ENCODE peak calls at places on chromosomes 4 and X, in four cellular contexts. C is HepG2, F is A549, M is SK-N-SH. W is an unnamed sample.

GRCh38 chr4:19748470-19748869 is 503.2 kb upstream of the SLIT2 start:
- DNase-seq in M (no peak), C (no peak), F (no peak), W (no peak)

GRCh38 chr4:176320976-176321361 is 1.2 kb downstream of the SPCS3 start:
- DNase-seq in M (peak; percentile 33), C (no peak), F (no peak), W (no peak)

GRCh38 chr4:14025093-14025492 is 397.6 kb upstream of the BOD1L1 start:
- DNase-seq in C (no peak), F (no peak), M (no peak), W (no peak)

GRCh38 chr4:126395661-126396060 is 1080.9 kb downstream of the FAT4 start:
- DNase-seq in M (no peak), C (no peak), F (peak; percentile 1), W (no peak)

GRCh38 chrX:34491126-34491525 is 166.0 kb downstream of the TMEM47 start:
- DNase-seq in C (no peak), M (no peak), F (no peak), W (no peak)

GRCh38 chrX:38929966-38930421 is 128.7 kb downstream of the MID1IP1 start:
- DNase-seq in M (no peak), C (no peak), F (no peak), W (no peak)

GRCh38 chrX:103063918-103064434 is at the start of gene BEX1:
- DNase-seq in M (peak; percentile 86), F (no peak), C (peak; percentile 35), W (no peak)

GRCh38 chrX:110734894-110735541 is 60.6 kb downstream of the CHRDL1 start:
- DNase-seq in F (no peak), C (no peak), M (no peak), W (no peak)

GRCh38 chr4:184330008-184330400 is 112.3 kb upstream of the ENPP6 start:
- DNase-seq in F (no peak), M (no peak), C (no peak), W (peak; percentile 90)

GRCh38 chr4:99202536-99202935 is 16.5 kb downstream of the ADH6 start:
- DNase-seq in C (no peak), F (no peak), M (no peak), W (no peak)

GRCh38 chr4:66216252-66216651 is 546.0 kb upstream of the EPHA5 start:
- DNase-seq in M (no peak), F (no peak), C (no peak), W (no peak)

GRCh38 chrX:120761810-120762209 is 113.9 kb downstream of the CT47B1 start:
- DNase-seq in M (no peak), C (peak; percentile 7), F (peak; percentile 43), W (no peak)

GRCh38 chrX:78024349-78025108 is 55.1 kb upstream of the PGAM4 start:
- DNase-seq in M (peak; percentile 30), F (peak; percentile 33), C (peak; percentile 45), W (no peak)

GRCh38 chr4:3010998-3011397 is 47.6 kb downstream of the GRK4 start:
- DNase-seq in C (no peak), F (no peak), M (no peak), W (no peak)

GRCh38 chr4:9977518-9978031 is 43.7 kb downstream of the SLC2A9 start:
- DNase-seq in C (no peak), F (no peak), M (no peak), W (no peak)

GRCh38 chr4:30765022-30765421 is 44.9 kb downstream of the PCDH7 start:
- DNase-seq in C (no peak), F (no peak), M (no peak), W (no peak)

GRCh38 chr4:151895671-151896070 is 134.9 kb upstream of the GATB start:
- DNase-seq in M (no peak), F (no peak), C (no peak), W (no peak)

GRCh38 chr4:1295405-1296055 is 5.8 kb downstream of the MAEA start:
- DNase-seq in F (no peak), C (no peak), M (no peak), W (no peak)

GRCh38 chr4:45576275-45576674 is 547.6 kb downstream of the GABRG1 start:
- DNase-seq in C (no peak), M (no peak), F (no peak), W (no peak)

GRCh38 chrX:83847339-83847738 is 13.6 kb upstream of the CYLC1 start:
- DNase-seq in C (no peak), F (no peak), M (no peak), W (no peak)

GRCh38 chr4:142743071-142743825 is 102.9 kb downstream of the INPP4B start:
- DNase-seq in M (no peak), C (no peak), F (no peak), W (no peak)

GRCh38 chr4:121876976-121877773 is 6.9 kb upstream of the BBS7 start:
- DNase-seq in F (no peak), C (no peak), M (no peak), W (no peak)

GRCh38 chrX:16469870-16470269 is 180.1 kb upstream of the S100G start:
- DNase-seq in M (no peak), F (peak; percentile 11), C (no peak), W (no peak)

GRCh38 chr4:14621731-14622459 is 380.4 kb upstream of the CPEB2 start:
- DNase-seq in F (no peak), C (no peak), M (no peak), W (no peak)

GRCh38 chr4:53557601-53558000 is 33.7 kb downstream of the LNX1 start:
- DNase-seq in M (no peak), F (no peak), C (no peak), W (no peak)

GRCh38 chr4:167233523-167234387 is 539 bp downstream of the SPOCK3 start:
- DNase-seq in C (no peak), F (peak; percentile 1), M (peak; percentile 51), W (no peak)

GRCh38 chr4:176034498-176034897 is 31.1 kb upstream of the WDR17 start:
- DNase-seq in C (no peak), M (peak; percentile 24), F (peak; percentile 27), W (no peak)

GRCh38 chr4:123904882-123905281 is 508.3 kb downstream of the SPRY1 start:
- DNase-seq in F (no peak), C (no peak), M (no peak), W (no peak)

GRCh38 chr4:151527699-151528098 is 118.7 kb downstream of the FHIP1A start:
- DNase-seq in F (no peak), C (no peak), M (no peak), W (no peak)

GRCh38 chrX:151510203-151510602 is 53.3 kb upstream of the PASD1 start:
- DNase-seq in M (no peak), C (no peak), F (no peak), W (no peak)

GRCh38 chr4:47334597-47335185 is 128.8 kb downstream of the COMMD8 start:
- DNase-seq in C (no peak), M (no peak), F (no peak), W (no peak)

GRCh38 chrX:72305286-72306084 is at the start of gene CITED1:
- DNase-seq in F (no peak), C (no peak), M (peak; percentile 65), W (no peak)

GRCh38 chr4:185219551-185220344 is 10.3 kb downstream of the SNX25 start:
- DNase-seq in C (no peak), F (no peak), M (no peak), W (no peak)

GRCh38 chr4:7135389-7135746 is 57.0 kb upstream of the SORCS2 start:
- DNase-seq in F (no peak), M (no peak), C (no peak), W (no peak)

GRCh38 chr4:33650036-33650435 is 2594.3 kb downstream of the ARAP2 start:
- DNase-seq in C (no peak), M (no peak), F (no peak), W (no peak)

GRCh38 chr4:33649015-33649414 is 2595.3 kb downstream of the ARAP2 start:
- DNase-seq in M (no peak), F (peak; percentile 26), C (no peak), W (no peak)
- TF ChIP-seq PBX3 in M (no peak), F (no peak), C (no peak), W (no peak)

DNA sequence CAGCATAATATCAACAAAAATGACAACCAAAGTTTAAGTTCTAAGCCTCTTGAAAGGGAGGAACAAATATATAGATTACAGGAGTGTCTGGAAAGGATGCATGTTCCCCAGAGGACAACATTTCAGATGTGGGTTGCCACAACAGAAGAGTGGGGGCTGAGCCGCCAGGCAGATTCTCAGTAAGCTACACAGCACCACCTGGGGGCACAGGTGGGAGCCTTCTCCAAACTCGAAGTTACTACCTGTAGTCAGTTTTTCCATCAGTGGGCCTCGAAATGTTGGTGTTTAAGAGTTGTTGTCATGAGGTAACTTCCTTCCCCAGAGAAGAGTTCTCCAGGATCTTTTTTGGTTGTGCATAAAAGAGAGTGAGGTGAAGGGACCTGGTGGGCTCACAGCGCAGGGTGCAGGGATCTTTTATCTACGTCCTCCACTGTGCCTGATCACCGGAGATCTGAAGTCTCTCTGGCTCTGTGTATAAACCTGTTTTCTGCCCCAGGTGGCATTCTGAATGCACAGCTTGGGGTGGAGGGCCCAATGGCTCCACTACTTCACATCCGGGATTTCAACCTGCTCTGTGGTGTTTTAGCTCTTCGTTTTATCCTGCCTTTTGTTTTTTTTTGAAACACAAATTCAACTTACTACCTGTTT is 58.4 kb upstream of the STS start:
- DNase-seq in C (no peak), M (no peak), F (no peak), W (no peak)
- TF ChIP-seq PBX3 in C (no peak), M (no peak), F (no peak), W (no peak)

GRCh38 chr4:157741642-157742041 is 431.2 kb downstream of the GASK1B start:
- DNase-seq in M (no peak), F (no peak), C (no peak), W (no peak)

DNA sequence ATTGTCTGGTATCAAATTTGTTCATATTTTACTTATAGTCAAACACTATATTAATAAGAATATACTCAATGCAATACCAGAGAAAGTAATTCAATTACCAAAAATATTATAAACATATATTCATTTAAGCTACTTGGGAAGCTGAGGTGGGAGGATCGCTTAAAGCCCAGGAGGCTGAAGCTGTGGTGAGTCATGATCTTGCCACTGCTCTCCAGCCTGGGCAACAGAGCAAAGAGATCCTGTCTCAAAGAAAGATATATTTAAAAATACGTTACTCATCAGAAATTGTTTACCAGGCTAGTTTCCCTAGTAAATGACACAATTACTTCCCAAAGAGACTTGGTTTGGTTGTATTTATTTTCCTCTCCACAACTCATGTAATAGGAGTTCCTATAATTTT is 433.6 kb downstream of the GASK1B start:
- DNase-seq in M (no peak), C (no peak), F (no peak), W (no peak)
- TF ChIP-seq PBX3 in M (no peak), C (no peak), F (no peak), W (no peak)

DNA sequence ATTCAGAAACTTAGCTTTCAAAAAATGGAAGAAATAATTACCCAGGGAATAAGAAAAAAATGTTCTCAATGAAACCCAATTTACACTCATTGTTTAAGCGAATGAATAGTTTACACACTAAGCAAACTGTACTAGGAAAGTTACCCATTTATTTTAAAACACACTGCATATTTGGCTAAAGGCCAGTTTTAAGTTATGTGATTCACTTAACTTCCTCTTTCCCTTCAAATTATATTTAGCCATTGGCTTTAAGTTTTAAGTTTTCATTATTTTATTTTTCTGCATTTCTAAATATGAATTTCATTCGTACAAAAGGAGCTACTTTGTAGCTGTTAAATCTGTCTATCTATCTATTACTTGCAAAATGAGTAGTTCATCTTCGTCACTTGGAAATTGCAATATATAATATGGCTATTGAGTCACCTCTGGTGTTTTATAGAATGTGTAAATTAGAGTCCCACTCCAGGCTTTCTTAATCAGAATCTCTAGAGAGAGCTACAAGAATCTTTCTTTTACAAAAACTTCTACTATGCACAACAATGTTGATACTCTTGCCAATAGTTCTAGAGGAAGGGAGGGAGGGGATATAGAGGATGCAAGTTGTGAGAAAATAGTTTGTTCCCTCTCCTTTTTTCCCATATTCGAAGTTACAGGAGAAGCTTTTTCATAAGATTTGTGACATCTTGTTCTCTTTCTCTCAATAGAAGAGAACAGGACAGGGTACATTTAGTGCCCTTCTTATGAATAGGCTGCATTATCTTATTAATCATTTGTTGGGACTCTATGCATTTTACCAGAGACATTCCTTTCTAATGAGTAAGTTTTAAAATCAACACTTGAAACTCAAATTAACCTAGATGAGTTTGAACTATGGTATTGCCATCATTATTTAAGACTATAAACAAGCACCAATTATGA is 41.8 kb downstream of the SULT1B1 start:
- DNase-seq in C (no peak), M (no peak), F (no peak), W (no peak)
- TF ChIP-seq PBX3 in C (no peak), M (no peak), F (no peak), W (no peak)

W was measured in GM12878.